ENCODE peak calls at places on chromosomes 7 and 10, in six cellular contexts. R is AG08395, L is foreskin fibroblast, I is fibroblast of gingiva, C is Ammon's horn, M is ovary. E is an unnamed sample.

GRCh38 chr7:22672892-22673637 is 53.9 kb upstream of the IL6 start:
- DNase-seq in R (no peak), L (no peak), I (no peak), C (no peak), M (no peak), E (no peak)

GRCh38 chr10:86710987-86711236 is 42.6 kb downstream of the LDB3 start:
- DNase-seq in R (no peak), L (no peak), I (no peak), C (no peak), M (no peak), E (no peak)

GRCh38 chr7:79091011-79091410 is 362.5 kb downstream of the MAGI2 start:
- DNase-seq in R (no peak), L (no peak), I (no peak), C (no peak), M (no peak), E (no peak)

GRCh38 chr10:102419561-102420442 is 834 bp upstream of the FBXL15 start:
- DNase-seq in R (peak; percentile 65), L (no peak), I (no peak), C (peak; percentile 79), M (peak; percentile 68), E (peak; percentile 77)

GRCh38 chr7:127413962-127414361 is 21.5 kb upstream of the ZNF800 start:
- DNase-seq in R (no peak), L (no peak), I (no peak), C (no peak), M (no peak), E (no peak)

GRCh38 chr7:17147409-17147808 is 151.0 kb upstream of the AHR start:
- DNase-seq in R (peak; percentile 50), L (no peak), I (no peak), C (no peak), M (no peak), E (no peak)

GRCh38 chr7:1874522-1875389 is 204.7 kb downstream of the ELFN1 start:
- DNase-seq in R (no peak), L (no peak), I (no peak), C (no peak), M (no peak), E (no peak)

GRCh38 chr10:639001-639750 is 50.3 kb downstream of the DIP2C start:
- DNase-seq in R (no peak), L (no peak), I (no peak), C (no peak), M (no peak), E (no peak)

GRCh38 chr10:7808686-7809267 is 9.5 kb upstream of the TAF3 start:
- DNase-seq in R (no peak), L (no peak), I (no peak), C (no peak), M (no peak), E (no peak)

GRCh38 chr10:33005322-33006282 is 47.6 kb upstream of the ITGB1 start:
- DNase-seq in R (peak; percentile 88), L (peak; percentile 97), I (peak; percentile 93), C (peak; percentile 48), M (peak; percentile 72), E (peak; percentile 29)

GRCh38 chr10:91758303-91759146 is 39.7 kb upstream of the TNKS2 start:
- DNase-seq in R (peak; percentile 41), L (peak; percentile 30), I (peak; percentile 65), C (peak; percentile 59), M (no peak), E (peak; percentile 48)

GRCh38 chr10:117718970-117719369 is 176.4 kb downstream of the EMX2 start:
- DNase-seq in R (no peak), L (no peak), I (no peak), C (no peak), M (no peak), E (no peak)

GRCh38 chr7:116386674-116387073 is 112.9 kb upstream of the CAV2 start:
- DNase-seq in R (no peak), L (no peak), I (no peak), C (no peak), M (no peak), E (no peak)

GRCh38 chr7:157397751-157398691 is 61.2 kb downstream of the DNAJB6 start:
- DNase-seq in R (peak; percentile 85), L (peak; percentile 80), I (peak; percentile 85), C (peak; percentile 39), M (peak; percentile 57), E (peak; percentile 72)

GRCh38 chr10:3570855-3571266 is 214.1 kb downstream of the KLF6 start:
- DNase-seq in R (no peak), L (peak; percentile 5), I (peak; percentile 12), C (no peak), M (no peak), E (no peak)

GRCh38 chr10:58909881-58910280 is 266.6 kb upstream of the PHYHIPL start:
- DNase-seq in R (peak; percentile 46), L (no peak), I (no peak), C (no peak), M (no peak), E (no peak)

GRCh38 chr10:117675516-117675915 is 133.0 kb downstream of the EMX2 start:
- DNase-seq in R (no peak), L (no peak), I (no peak), C (no peak), M (no peak), E (no peak)

GRCh38 chr10:69418052-69418752 is 1.5 kb upstream of the TACR2 start:
- DNase-seq in R (no peak), L (no peak), I (no peak), C (no peak), M (no peak), E (no peak)

GRCh38 chr10:5584895-5585516 is 60.2 kb downstream of the CALML3 start:
- DNase-seq in R (peak; percentile 86), L (peak; percentile 89), I (peak; percentile 37), C (no peak), M (no peak), E (no peak)

GRCh38 chr7:106068986-106069385 is 43.1 kb downstream of the SYPL1 start:
- DNase-seq in R (peak; percentile 83), L (peak; percentile 52), I (peak; percentile 61), C (no peak), M (no peak), E (no peak)

GRCh38 chr7:5525271-5526189 is 101.9 kb upstream of the TNRC18 start:
- DNase-seq in R (no peak), L (peak; percentile 57), I (peak; percentile 77), C (no peak), M (no peak), E (no peak)

GRCh38 chr7:30920584-30921539 is 9.2 kb downstream of the AQP1 start:
- DNase-seq in R (peak; percentile 77), L (peak; percentile 54), I (peak; percentile 48), C (no peak), M (no peak), E (no peak)

GRCh38 chr10:119365773-119366640 is 158.6 kb downstream of the GRK5 start:
- DNase-seq in R (no peak), L (no peak), I (peak; percentile 27), C (no peak), M (no peak), E (no peak)